ENCODE peak calls at places on chromosomes 13 and 19, in ten cellular contexts. L, U, S, P, T, F, O, Z, C and N are unnamed samples. For H3K36me3, the result is how much of the 10 kb centered on the place peaks cover.

GRCh38 chr19:5585461-5586299 is 17.9 kb upstream of the TINCR start:
- DNase-seq in L (no peak), U (no peak), S (no peak), P (peak), T (no peak), F (no peak), O (no peak), Z (no peak), C (no peak), N (no peak)

GRCh38 chr19:10510301-10510802 is 6.9 kb downstream of the S1PR5 start:
- DNase-seq in L (no peak), U (peak), S (no peak), P (no peak), T (no peak), F (no peak), O (no peak), Z (peak), C (no peak), N (no peak)

GRCh38 chr13:67140006-67140405 is 90.1 kb downstream of the PCDH9 start:
- DNase-seq in L (no peak), U (no peak), S (no peak), P (no peak), T (no peak), F (no peak), O (no peak), Z (no peak), C (no peak), N (no peak)

GRCh38 chr13:112247471-112248405 is 128.4 kb upstream of the SPACA7 start:
- DNase-seq in L (no peak), U (no peak), S (no peak), P (no peak), T (no peak), F (no peak), O (no peak), Z (no peak), C (no peak), N (no peak)

GRCh38 chr13:55345197-55345596 is 1795.5 kb upstream of the PRR20A start:
- DNase-seq in L (no peak), U (no peak), S (no peak), P (no peak), T (no peak), F (no peak), O (no peak), Z (no peak), C (no peak), N (no peak)

GRCh38 chr19:16325161-16325527 is 518 bp downstream of the KLF2 start:
- DNase-seq in L (peak), U (peak), S (no peak), P (peak), T (no peak), F (no peak), O (peak), Z (peak), C (no peak), N (peak)

GRCh38 chr19:3335431-3336350 is 30.7 kb upstream of the NFIC start:
- DNase-seq in L (peak), U (no peak), S (no peak), P (peak), T (peak), F (peak), O (peak), Z (peak), C (no peak), N (no peak)

GRCh38 chr13:51682691-51683090 is 98.4 kb downstream of the WDFY2 start:
- DNase-seq in L (no peak), U (no peak), S (no peak), P (no peak), T (no peak), F (no peak), O (no peak), Z (no peak), C (no peak), N (no peak)

GRCh38 chr13:33078268-33078667 is 62.0 kb downstream of the KL start:
- DNase-seq in L (no peak), U (no peak), S (no peak), P (no peak), T (no peak), F (no peak), O (no peak), Z (no peak), C (no peak), N (no peak)

GRCh38 chr13:92573467-92574057 is 653.0 kb upstream of the GPC6 start:
- DNase-seq in L (no peak), U (no peak), S (no peak), P (no peak), T (peak), F (no peak), O (no peak), Z (peak), C (no peak), N (no peak)

GRCh38 chr13:67120872-67121531 is 109.1 kb downstream of the PCDH9 start:
- DNase-seq in L (no peak), U (no peak), S (no peak), P (no peak), T (peak), F (no peak), O (no peak), Z (no peak), C (no peak), N (no peak)

GRCh38 chr13:76687467-76687866 is 198.7 kb downstream of the KCTD12 start:
- DNase-seq in L (no peak), U (no peak), S (no peak), P (no peak), T (no peak), F (no peak), O (no peak), Z (no peak), C (no peak), N (no peak)

GRCh38 chr13:21997726-21998125 is 326.9 kb downstream of the FGF9 start:
- DNase-seq in L (no peak), U (no peak), S (no peak), P (no peak), T (no peak), F (no peak), O (no peak), Z (no peak), C (no peak), N (no peak)

GRCh38 chr19:42051166-42052115 is 18.6 kb downstream of the GRIK5 start:
- DNase-seq in L (no peak), U (peak), S (no peak), P (no peak), T (no peak), F (no peak), O (no peak), Z (peak), C (no peak), N (no peak)

GRCh38 chr13:77430377-77430951 is 103.6 kb upstream of the MYCBP2 start:
- DNase-seq in L (no peak), U (no peak), S (no peak), P (no peak), T (no peak), F (no peak), O (no peak), Z (no peak), C (no peak), N (no peak)

GRCh38 chr19:8302734-8303133 is 5.4 kb downstream of the CD320 start:
- DNase-seq in L (no peak), U (no peak), S (no peak), P (no peak), T (no peak), F (peak), O (no peak), Z (no peak), C (peak), N (no peak)

GRCh38 chr13:26867451-26868067 is 107.0 kb upstream of the GPR12 start:
- DNase-seq in L (no peak), U (no peak), S (no peak), P (no peak), T (peak), F (no peak), O (no peak), Z (peak), C (no peak), N (peak)

GRCh38 chr13:59545007-59545406 is 618.7 kb downstream of the DIAPH3 start:
- DNase-seq in L (no peak), U (no peak), S (no peak), P (no peak), T (no peak), F (no peak), O (no peak), Z (no peak), C (no peak), N (no peak)

GRCh38 chr13:113803409-113804016 is 44.5 kb downstream of the TMEM255B start:
- DNase-seq in L (no peak), U (no peak), S (no peak), P (no peak), T (no peak), F (peak), O (no peak), Z (no peak), C (no peak), N (no peak)

GRCh38 chr19:54356444-54357056 is 8.2 kb downstream of the LAIR1 start:
- DNase-seq in L (no peak), U (no peak), S (no peak), P (no peak), T (no peak), F (no peak), O (no peak), Z (no peak), C (no peak), N (no peak)

GRCh38 chr13:96994030-96994848 is at the start of gene OXGR1:
- DNase-seq in L (no peak), U (no peak), S (no peak), P (no peak), T (no peak), F (no peak), O (no peak), Z (no peak), C (no peak), N (no peak)

GRCh38 chr13:114256547-114256946 is 21.9 kb downstream of the CDC16 start:
- DNase-seq in L (no peak), U (no peak), S (no peak), P (no peak), T (no peak), F (no peak), O (no peak), Z (no peak), C (no peak), N (no peak)

GRCh38 chr19:35462476-35462953 is 14.5 kb downstream of the FFAR2 start:
- DNase-seq in L (no peak), U (no peak), S (no peak), P (no peak), T (no peak), F (no peak), O (no peak), Z (no peak), C (no peak), N (no peak)

GRCh38 chr13:36862002-36862706 is 43.1 kb downstream of the RFXAP start:
- DNase-seq in L (no peak), U (peak), S (no peak), P (no peak), T (no peak), F (no peak), O (no peak), Z (no peak), C (no peak), N (no peak)

GRCh38 chr19:34044011-34044410 is 128.3 kb upstream of the LSM14A start:
- DNase-seq in L (no peak), U (no peak), S (no peak), P (no peak), T (no peak), F (no peak), O (no peak), Z (no peak), C (no peak), N (no peak)

GRCh38 chr19:14146789-14147216 is 10.4 kb upstream of the ASF1B start:
- DNase-seq in L (no peak), U (no peak), S (no peak), P (peak), T (peak), F (no peak), O (no peak), Z (no peak), C (no peak), N (no peak)

GRCh38 chr13:33322474-33322827 is 36.9 kb upstream of the STARD13 start:
- DNase-seq in L (peak), U (no peak), S (no peak), P (peak), T (peak), F (peak), O (peak), Z (no peak), C (no peak), N (no peak)

GRCh38 chr13:49367640-49368431 is 76.0 kb downstream of the CAB39L start:
- DNase-seq in L (no peak), U (no peak), S (no peak), P (no peak), T (no peak), F (no peak), O (no peak), Z (no peak), C (no peak), N (peak)

GRCh38 chr13:99463998-99464397 is 37.3 kb upstream of the TM9SF2 start:
- DNase-seq in L (no peak), U (no peak), S (no peak), P (no peak), T (no peak), F (no peak), O (no peak), Z (no peak), C (no peak), N (no peak)

DNA sequence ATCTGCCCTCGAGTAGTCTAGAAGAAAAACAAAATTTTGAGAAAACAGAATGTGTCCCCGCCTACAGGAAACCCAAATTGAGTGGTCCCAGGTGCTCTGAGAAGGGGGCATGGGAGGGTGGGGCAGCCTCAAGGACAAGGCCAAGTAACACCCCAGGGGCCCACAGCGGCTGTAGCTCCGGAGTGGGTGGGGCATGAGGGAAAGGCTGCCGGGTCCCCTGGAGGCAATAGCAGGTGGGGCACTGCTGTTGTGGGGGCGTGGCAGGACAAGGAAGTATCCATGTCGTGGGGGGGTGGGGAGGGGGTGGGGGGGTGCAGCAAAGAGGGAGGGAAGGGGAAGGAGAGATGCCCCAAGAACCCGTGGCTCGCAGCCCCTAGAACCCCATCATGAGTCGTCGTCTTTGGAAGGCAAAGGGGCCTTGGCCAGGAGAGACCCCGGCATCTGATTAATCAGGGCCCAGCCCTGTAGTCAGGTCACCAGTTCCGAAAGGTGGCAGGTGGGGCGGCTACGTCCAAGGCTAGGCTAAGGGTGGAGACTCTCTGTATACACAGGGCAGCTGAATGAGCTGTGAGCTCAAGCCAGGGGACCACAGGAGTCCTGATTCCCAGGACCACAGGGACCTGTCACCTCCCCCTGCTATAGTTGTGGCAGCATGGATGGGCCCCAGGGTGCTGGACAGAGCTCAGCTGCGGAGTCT is 7.5 kb upstream of the ISYNA1 start:
- DNase-seq in L (no peak), U (no peak), S (no peak), P (no peak), T (no peak), F (no peak), O (no peak), Z (no peak), C (no peak), N (no peak)
- H3K36me3 ChIP-seq in L (half or more), U (under half), S (under half), P (under half), T (under half), F (half or more), O (half or more), Z (under half), C (half or more), N (under half)

GRCh38 chr19:49658566-49659442 is 6.9 kb downstream of the IRF3 start:
- DNase-seq in L (no peak), U (no peak), S (no peak), P (no peak), T (no peak), F (no peak), O (no peak), Z (no peak), C (no peak), N (no peak)
- H3K36me3 ChIP-seq in L (half or more), U (under half), S (under half), P (under half), T (half or more), F (half or more), O (half or more), Z (under half), C (half or more), N (half or more)

GRCh38 chr13:28002886-28003698 is 14.6 kb upstream of the URAD start:
- DNase-seq in L (no peak), U (no peak), S (no peak), P (no peak), T (no peak), F (no peak), O (no peak), Z (no peak), C (no peak), N (no peak)
- H3K36me3 ChIP-seq in L (under half), U (under half), S (under half), P (under half), T (under half), F (under half), O (under half), Z (under half), C (under half), N (under half)

GRCh38 chr19:46841458-46842083 is 9.1 kb downstream of the AP2S1 start:
- DNase-seq in L (peak), U (peak), S (no peak), P (peak), T (peak), F (peak), O (no peak), Z (no peak), C (no peak), N (no peak)
- H3K36me3 ChIP-seq in L (half or more), U (under half), S (under half), P (under half), T (under half), F (under half), O (under half), Z (under half), C (half or more), N (under half)

DNA sequence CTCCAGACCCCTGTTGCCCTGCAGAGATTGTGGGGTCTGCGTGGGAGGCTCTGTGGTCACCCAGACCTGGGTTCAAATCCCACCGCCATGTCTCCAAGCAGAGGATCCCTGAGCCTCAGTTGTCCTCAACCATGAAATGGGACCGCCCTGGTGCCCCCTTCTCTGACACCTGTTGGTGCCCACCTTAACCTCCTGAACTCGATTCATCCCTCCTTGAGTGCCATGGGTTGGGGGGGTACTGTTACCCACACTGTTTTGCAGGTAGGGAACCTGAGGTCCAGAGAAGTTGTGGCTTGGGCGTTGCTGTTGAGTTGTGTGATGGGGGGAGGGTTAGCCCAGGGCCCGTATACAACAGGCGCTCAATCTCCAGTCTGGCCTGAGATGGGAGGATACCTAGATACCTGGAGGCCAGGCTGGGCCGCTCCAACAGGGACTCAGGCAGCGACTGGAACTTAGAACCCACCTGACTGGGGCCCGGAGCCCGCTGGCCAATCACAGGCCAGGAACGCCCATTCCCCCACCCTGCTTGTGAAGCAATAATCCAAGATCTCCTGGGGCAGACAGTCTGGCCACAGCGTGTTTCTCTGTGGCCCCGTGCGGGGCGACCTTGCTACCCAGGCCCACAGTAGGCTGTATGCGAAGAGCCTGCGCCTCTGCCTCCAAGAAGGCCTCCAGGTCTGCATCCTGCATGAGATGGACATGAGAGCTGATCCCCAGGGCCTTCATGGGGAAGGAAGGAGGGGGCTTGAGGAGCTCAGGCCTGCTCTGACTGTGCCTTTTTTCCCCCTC is 2.8 kb downstream of the ARID3A start:
- DNase-seq in L (no peak), U (no peak), S (no peak), P (peak), T (no peak), F (no peak), O (no peak), Z (peak), C (no peak), N (no peak)
- H3K36me3 ChIP-seq in L (under half), U (under half), S (under half), P (under half), T (under half), F (under half), O (under half), Z (under half), C (under half), N (under half)

DNA sequence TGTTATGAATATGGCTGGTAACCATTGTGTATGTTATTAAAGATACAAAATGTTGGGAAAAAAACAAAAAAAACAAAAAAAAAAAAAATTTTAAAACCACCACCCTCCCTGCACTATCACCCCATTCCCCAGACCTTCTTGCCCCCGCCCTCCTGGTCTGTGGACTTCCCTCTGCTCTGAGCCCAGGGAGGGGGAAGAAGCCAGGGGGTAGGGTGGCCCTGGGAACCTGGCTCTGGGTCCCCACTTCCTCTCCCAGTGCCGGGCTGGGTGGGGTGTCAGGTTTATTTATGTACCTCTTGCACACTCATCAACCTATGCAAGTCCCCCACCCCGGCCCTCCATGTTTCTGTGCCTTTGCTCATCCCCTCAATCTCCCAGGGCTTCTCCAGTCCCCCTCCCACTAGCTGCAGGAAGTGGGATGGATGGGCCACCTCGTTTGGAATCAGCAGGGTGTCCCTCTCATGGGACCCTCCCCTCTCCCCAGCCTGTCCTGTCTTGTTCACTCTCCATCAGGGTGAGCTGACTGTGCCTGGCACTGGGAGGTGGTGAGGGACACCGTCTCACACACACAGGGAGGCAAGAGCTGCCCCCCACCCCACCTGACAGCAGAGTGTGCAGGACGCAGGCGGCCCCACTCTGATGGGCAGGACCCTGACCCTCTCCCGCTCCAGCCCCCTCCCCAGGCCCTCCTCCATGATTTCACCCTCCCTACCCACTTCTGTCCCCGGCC is 5.9 kb downstream of the PAF1 start:
- DNase-seq in L (no peak), U (no peak), S (no peak), P (no peak), T (no peak), F (no peak), O (no peak), Z (no peak), C (no peak), N (no peak)
- H3K36me3 ChIP-seq in L (half or more), U (under half), S (under half), P (under half), T (under half), F (half or more), O (half or more), Z (under half), C (half or more), N (half or more)

DNA sequence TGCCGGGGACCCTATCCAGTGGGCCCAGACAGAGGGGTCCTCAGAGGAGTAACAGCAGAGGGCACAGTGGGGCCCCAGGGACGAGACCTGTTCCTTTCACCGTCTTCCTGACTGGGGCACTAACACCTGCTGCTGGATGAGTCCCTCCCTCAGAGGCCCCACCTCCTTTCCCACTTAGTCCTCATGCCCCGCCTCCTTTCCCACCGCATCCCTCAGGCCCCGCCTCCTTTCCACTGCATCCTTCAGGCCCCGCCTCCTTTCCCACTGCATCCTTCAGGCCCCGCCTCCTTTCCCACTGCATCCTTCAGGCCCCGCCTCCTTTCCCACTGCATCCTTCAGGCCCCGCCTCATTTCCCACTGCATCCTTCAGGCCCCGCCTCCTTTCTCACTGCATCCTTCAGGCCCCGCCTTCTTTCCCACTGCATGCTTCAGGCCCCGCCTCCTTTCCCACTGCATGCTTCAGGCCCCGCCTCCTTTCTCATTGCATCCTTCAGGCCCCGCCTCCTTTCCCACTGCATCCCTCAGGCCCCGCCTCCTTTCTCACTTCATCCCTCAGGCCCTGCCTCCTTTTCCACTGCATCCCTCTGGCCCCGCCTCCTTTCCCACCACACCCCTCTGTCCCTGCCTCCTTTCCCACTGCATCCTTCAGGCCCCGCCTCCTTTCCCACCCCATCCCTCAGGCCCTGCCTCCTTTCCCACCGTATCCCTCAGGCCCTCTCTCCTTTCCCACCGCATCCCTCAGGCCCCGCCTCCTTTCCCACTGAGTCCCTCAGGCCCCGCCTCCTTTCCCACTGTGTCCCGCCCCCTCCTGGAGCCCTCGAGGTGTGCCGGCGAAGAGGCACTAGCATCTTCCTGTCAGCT is 6.7 kb downstream of the SPPL2B start:
- DNase-seq in L (no peak), U (no peak), S (no peak), P (no peak), T (no peak), F (no peak), O (no peak), Z (no peak), C (no peak), N (peak)
- H3K36me3 ChIP-seq in L (under half), U (under half), S (under half), P (under half), T (under half), F (under half), O (under half), Z (under half), C (under half), N (under half)